ENCODE peak calls at places on chromosome 16, in seven cellular contexts. One of them, this sample, is unnamed.

GRCh38 chr16:88710556-88710955 is 4.3 kb downstream of the CTU2 start:
- DNase-seq in mammary epithelial cell: no peak
- DNase-seq in foreskin fibroblast: no peak
- DNase-seq in AG04450: no peak
- DNase-seq in neural progenitor cell: no peak
- DNase-seq in GM20000: no peak
- DNase-seq in GM23338: no peak
- DNase-seq in this sample: no peak

GRCh38 chr16:81752225-81752875 is 26.7 kb upstream of the PLCG2 start:
- DNase-seq in mammary epithelial cell: no peak
- DNase-seq in GM23338: peak; percentile 20
- DNase-seq in GM20000: peak; percentile 81
- DNase-seq in neural progenitor cell: no peak
- DNase-seq in foreskin fibroblast: no peak
- DNase-seq in AG04450: no peak
- DNase-seq in this sample: no peak

GRCh38 chr16:2015117-2015946 is 4.3 kb upstream of the NPW start:
- DNase-seq in foreskin fibroblast: no peak
- DNase-seq in GM23338: no peak
- DNase-seq in AG04450: no peak
- DNase-seq in GM20000: no peak
- DNase-seq in neural progenitor cell: no peak
- DNase-seq in mammary epithelial cell: peak; percentile 76
- DNase-seq in this sample: no peak

GRCh38 chr16:88333645-88334516 is 48.9 kb upstream of the ZNF469 start:
- DNase-seq in GM23338: no peak
- DNase-seq in GM20000: no peak
- DNase-seq in AG04450: no peak
- DNase-seq in mammary epithelial cell: no peak
- DNase-seq in foreskin fibroblast: no peak
- DNase-seq in neural progenitor cell: no peak
- DNase-seq in this sample: no peak

GRCh38 chr16:16047761-16048160 is 98.3 kb downstream of the ABCC1 start:
- DNase-seq in mammary epithelial cell: no peak
- DNase-seq in AG04450: no peak
- DNase-seq in GM20000: no peak
- DNase-seq in foreskin fibroblast: no peak
- DNase-seq in GM23338: no peak
- DNase-seq in neural progenitor cell: no peak
- DNase-seq in this sample: no peak

GRCh38 chr16:89330177-89330856 is 112.8 kb downstream of the ZNF778 start:
- DNase-seq in neural progenitor cell: no peak
- DNase-seq in GM20000: no peak
- DNase-seq in GM23338: peak; percentile 60
- DNase-seq in mammary epithelial cell: peak; percentile 79
- DNase-seq in AG04450: no peak
- DNase-seq in foreskin fibroblast: no peak
- DNase-seq in this sample: no peak

GRCh38 chr16:48269011-48269410 is 21.7 kb upstream of the ABCC11 start:
- DNase-seq in GM23338: no peak
- DNase-seq in AG04450: no peak
- DNase-seq in GM20000: no peak
- DNase-seq in foreskin fibroblast: no peak
- DNase-seq in neural progenitor cell: no peak
- DNase-seq in mammary epithelial cell: no peak
- DNase-seq in this sample: no peak

GRCh38 chr16:80198265-80198994 is 342.4 kb upstream of the DYNLRB2 start:
- DNase-seq in foreskin fibroblast: no peak
- DNase-seq in AG04450: no peak
- DNase-seq in GM23338: no peak
- DNase-seq in neural progenitor cell: no peak
- DNase-seq in GM20000: no peak
- DNase-seq in mammary epithelial cell: no peak
- DNase-seq in this sample: no peak

GRCh38 chr16:89018605-89019158 is 41.7 kb upstream of the CBFA2T3 start:
- DNase-seq in neural progenitor cell: no peak
- DNase-seq in GM20000: no peak
- DNase-seq in mammary epithelial cell: no peak
- DNase-seq in foreskin fibroblast: no peak
- DNase-seq in GM23338: no peak
- DNase-seq in AG04450: no peak
- DNase-seq in this sample: no peak

GRCh38 chr16:90032664-90033346 is 13.5 kb upstream of the DBNDD1 start:
- DNase-seq in GM20000: no peak
- DNase-seq in AG04450: peak; percentile 18
- DNase-seq in mammary epithelial cell: no peak
- DNase-seq in GM23338: no peak
- DNase-seq in foreskin fibroblast: no peak
- DNase-seq in neural progenitor cell: no peak
- DNase-seq in this sample: no peak

GRCh38 chr16:61362583-61362982 is 673.7 kb downstream of the CDH8 start:
- DNase-seq in neural progenitor cell: no peak
- DNase-seq in GM20000: no peak
- DNase-seq in GM23338: no peak
- DNase-seq in foreskin fibroblast: no peak
- DNase-seq in AG04450: no peak
- DNase-seq in mammary epithelial cell: no peak
- DNase-seq in this sample: no peak

GRCh38 chr16:89489040-89489721 is 1.2 kb downstream of the ANKRD11 start:
- DNase-seq in neural progenitor cell: peak; percentile 86
- DNase-seq in AG04450: peak; percentile 85
- DNase-seq in GM20000: peak; percentile 79
- DNase-seq in mammary epithelial cell: peak; percentile 90
- DNase-seq in foreskin fibroblast: peak; percentile 95
- DNase-seq in GM23338: peak; percentile 94
- DNase-seq in this sample: peak; percentile 96

GRCh38 chr16:27231692-27232060 is 28.4 kb downstream of the KDM8 start:
- DNase-seq in neural progenitor cell: no peak
- DNase-seq in GM23338: no peak
- DNase-seq in AG04450: no peak
- DNase-seq in GM20000: no peak
- DNase-seq in foreskin fibroblast: no peak
- DNase-seq in mammary epithelial cell: no peak
- DNase-seq in this sample: no peak

GRCh38 chr16:48948911-48949310 is 332.7 kb downstream of the CBLN1 start:
- DNase-seq in neural progenitor cell: no peak
- DNase-seq in foreskin fibroblast: no peak
- DNase-seq in mammary epithelial cell: no peak
- DNase-seq in AG04450: no peak
- DNase-seq in GM23338: no peak
- DNase-seq in GM20000: no peak
- DNase-seq in this sample: no peak

GRCh38 chr16:1863681-1864460 is 8.1 kb downstream of the MEIOB start:
- DNase-seq in mammary epithelial cell: no peak
- DNase-seq in neural progenitor cell: peak; percentile 38
- DNase-seq in GM20000: peak; percentile 27
- DNase-seq in AG04450: no peak
- DNase-seq in foreskin fibroblast: no peak
- DNase-seq in GM23338: peak; percentile 49
- DNase-seq in this sample: no peak

GRCh38 chr16:27374794-27375499 is 27.0 kb upstream of the IL21R start:
- DNase-seq in GM20000: peak; percentile 76
- DNase-seq in foreskin fibroblast: no peak
- DNase-seq in GM23338: peak; percentile 97
- DNase-seq in mammary epithelial cell: peak; percentile 72
- DNase-seq in neural progenitor cell: peak; percentile 85
- DNase-seq in AG04450: peak; percentile 55
- DNase-seq in this sample: no peak

GRCh38 chr16:70735141-70735979 is 49.5 kb upstream of the MTSS2 start:
- DNase-seq in GM23338: peak; percentile 51
- DNase-seq in neural progenitor cell: peak; percentile 53
- DNase-seq in foreskin fibroblast: peak; percentile 89
- DNase-seq in AG04450: peak; percentile 58
- DNase-seq in mammary epithelial cell: no peak
- DNase-seq in GM20000: no peak
- DNase-seq in this sample: no peak

DNA sequence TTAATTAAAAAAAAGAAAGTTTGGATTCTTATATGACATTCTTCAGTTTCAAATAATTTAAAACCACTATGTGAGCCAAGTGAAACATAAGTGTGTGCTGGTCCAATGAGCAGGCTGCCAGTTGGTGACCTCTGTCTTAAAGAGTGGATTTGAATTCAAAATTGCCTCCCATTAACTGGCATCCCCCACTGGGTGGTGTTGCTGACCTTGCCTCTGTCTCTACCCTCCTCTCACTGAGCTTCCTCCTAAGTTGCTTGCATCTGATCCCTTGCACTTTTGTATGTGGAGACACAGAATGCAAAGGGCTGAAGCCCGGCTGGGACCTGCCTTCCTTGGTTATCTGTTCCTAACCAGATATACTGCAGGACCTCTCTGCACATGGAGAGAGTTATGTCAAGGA is 160.6 kb downstream of the CYLD start:
- DNase-seq in foreskin fibroblast: no peak
- DNase-seq in neural progenitor cell: no peak
- DNase-seq in GM23338: peak; percentile 19
- DNase-seq in mammary epithelial cell: no peak
- DNase-seq in AG04450: no peak
- DNase-seq in GM20000: no peak
- DNase-seq in this sample: no peak
- TF ChIP-seq CTCF in foreskin fibroblast: no peak
- TF ChIP-seq CTCF in neural progenitor cell: peak; percentile 20
- TF ChIP-seq CTCF in GM23338: no peak
- TF ChIP-seq CTCF in mammary epithelial cell: peak; percentile 36
- TF ChIP-seq CTCF in AG04450: no peak
- TF ChIP-seq CTCF in GM20000: no peak
- TF ChIP-seq CTCF in this sample: no peak

DNA sequence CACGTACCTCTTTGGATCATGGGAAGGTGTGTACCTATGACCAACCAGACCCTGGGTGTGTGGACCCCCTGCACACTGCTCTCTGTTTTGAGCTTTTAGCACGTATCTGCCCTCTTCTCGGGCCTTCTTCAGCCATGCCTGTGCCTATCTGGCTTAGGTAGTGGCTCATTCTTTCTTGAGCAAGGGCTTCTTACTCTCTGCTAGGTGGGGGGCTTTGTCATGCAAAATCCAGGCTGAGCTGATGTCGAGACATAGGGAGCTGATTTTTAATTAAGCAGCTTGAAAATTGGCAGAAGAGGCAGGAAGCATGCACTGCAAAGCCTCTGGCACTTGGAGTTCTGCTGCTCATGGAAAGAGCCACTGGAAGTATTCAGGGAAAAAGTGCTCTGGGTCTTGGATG is 181.6 kb upstream of the IRX6 start:
- DNase-seq in mammary epithelial cell: no peak
- DNase-seq in foreskin fibroblast: no peak
- DNase-seq in GM23338: peak; percentile 30
- DNase-seq in GM20000: no peak
- DNase-seq in AG04450: no peak
- DNase-seq in neural progenitor cell: no peak
- DNase-seq in this sample: no peak
- TF ChIP-seq CTCF in mammary epithelial cell: no peak
- TF ChIP-seq CTCF in foreskin fibroblast: no peak
- TF ChIP-seq CTCF in GM23338: no peak
- TF ChIP-seq CTCF in GM20000: no peak
- TF ChIP-seq CTCF in AG04450: no peak
- TF ChIP-seq CTCF in neural progenitor cell: no peak
- TF ChIP-seq CTCF in this sample: no peak

GRCh38 chr16:47143329-47143676 is 442 bp downstream of the NETO2 start:
- DNase-seq in GM23338: peak; percentile 82
- DNase-seq in neural progenitor cell: peak; percentile 89
- DNase-seq in GM20000: peak; percentile 95
- DNase-seq in mammary epithelial cell: peak; percentile 73
- DNase-seq in AG04450: no peak
- DNase-seq in foreskin fibroblast: peak; percentile 60
- DNase-seq in this sample: no peak
- TF ChIP-seq CTCF in GM23338: peak; percentile 54
- TF ChIP-seq CTCF in neural progenitor cell: peak; percentile 76
- TF ChIP-seq CTCF in GM20000: peak; percentile 92
- TF ChIP-seq CTCF in mammary epithelial cell: peak; percentile 59
- TF ChIP-seq CTCF in AG04450: peak; percentile 53
- TF ChIP-seq CTCF in foreskin fibroblast: peak; percentile 33
- TF ChIP-seq CTCF in this sample: peak; percentile 39

GRCh38 chr16:55703003-55704001 is 47.5 kb downstream of the SLC6A2 start:
- DNase-seq in AG04450: peak; percentile 41
- DNase-seq in mammary epithelial cell: peak; percentile 28
- DNase-seq in GM23338: peak; percentile 82
- DNase-seq in neural progenitor cell: peak; percentile 68
- DNase-seq in GM20000: peak; percentile 25
- DNase-seq in foreskin fibroblast: peak; percentile 27
- DNase-seq in this sample: no peak
- TF ChIP-seq CTCF in AG04450: peak; percentile 61
- TF ChIP-seq CTCF in mammary epithelial cell: peak; percentile 58
- TF ChIP-seq CTCF in GM23338: peak; percentile 71
- TF ChIP-seq CTCF in neural progenitor cell: peak; percentile 64
- TF ChIP-seq CTCF in GM20000: no peak
- TF ChIP-seq CTCF in foreskin fibroblast: peak; percentile 42
- TF ChIP-seq CTCF in this sample: peak; percentile 51